ENCODE peak calls at places on chromosomes 6 and 20, in four cellular contexts. One of them, this sample, is unnamed. For H3K36me3, the result is how much of the 10 kb centered on the place peaks cover.

GRCh38 chr20:19275038-19275629 is 62.7 kb downstream of the SLC24A3 start:
- DNase-seq in brain microvascular endothelial cell: no peak
- DNase-seq in fibroblast of lung: no peak
- DNase-seq in psoas muscle: no peak
- DNase-seq in this sample: no peak

GRCh38 chr20:40470313-40471260 is 218.4 kb downstream of the MAFB start:
- DNase-seq in brain microvascular endothelial cell: no peak
- DNase-seq in fibroblast of lung: no peak
- DNase-seq in psoas muscle: peak
- DNase-seq in this sample: peak

GRCh38 chr6:147911686-147912085 is 403.2 kb downstream of the SAMD5 start:
- DNase-seq in brain microvascular endothelial cell: no peak
- DNase-seq in fibroblast of lung: no peak
- DNase-seq in psoas muscle: no peak
- DNase-seq in this sample: no peak

GRCh38 chr6:30555428-30556005 is 772 bp downstream of the GNL1 start:
- DNase-seq in brain microvascular endothelial cell: peak
- DNase-seq in fibroblast of lung: peak
- DNase-seq in psoas muscle: peak
- DNase-seq in this sample: peak

GRCh38 chr6:32607988-32608298 is 18.3 kb upstream of the HLA-DRB1 start:
- DNase-seq in brain microvascular endothelial cell: no peak
- DNase-seq in fibroblast of lung: no peak
- DNase-seq in psoas muscle: no peak
- DNase-seq in this sample: no peak

GRCh38 chr6:140041571-140042332 is 667.3 kb upstream of the CITED2 start:
- DNase-seq in brain microvascular endothelial cell: no peak
- DNase-seq in fibroblast of lung: no peak
- DNase-seq in psoas muscle: no peak
- DNase-seq in this sample: no peak

GRCh38 chr6:138923561-138923960 is 64.5 kb downstream of the REPS1 start:
- DNase-seq in brain microvascular endothelial cell: no peak
- DNase-seq in fibroblast of lung: no peak
- DNase-seq in psoas muscle: no peak
- DNase-seq in this sample: no peak

GRCh38 chr20:5080384-5080877 is 39.3 kb downstream of the PCNA start:
- DNase-seq in brain microvascular endothelial cell: no peak
- DNase-seq in fibroblast of lung: peak
- DNase-seq in psoas muscle: peak
- DNase-seq in this sample: no peak

GRCh38 chr6:14744212-14744556 is 501.7 kb upstream of the JARID2 start:
- DNase-seq in brain microvascular endothelial cell: no peak
- DNase-seq in fibroblast of lung: no peak
- DNase-seq in psoas muscle: no peak
- DNase-seq in this sample: no peak

GRCh38 chr6:36670271-36670670 is 8.2 kb upstream of the CDKN1A start:
- DNase-seq in brain microvascular endothelial cell: no peak
- DNase-seq in fibroblast of lung: no peak
- DNase-seq in psoas muscle: no peak
- DNase-seq in this sample: no peak

GRCh38 chr20:13786143-13786828 is 1.5 kb downstream of the NDUFAF5 start:
- DNase-seq in brain microvascular endothelial cell: no peak
- DNase-seq in fibroblast of lung: no peak
- DNase-seq in psoas muscle: no peak
- DNase-seq in this sample: no peak
- H3K36me3 ChIP-seq in brain microvascular endothelial cell: under half
- H3K36me3 ChIP-seq in fibroblast of lung: under half
- H3K36me3 ChIP-seq in psoas muscle: half or more
- H3K36me3 ChIP-seq in this sample: under half

GRCh38 chr20:36919715-36920333 is 31.7 kb downstream of the SAMHD1 start:
- DNase-seq in brain microvascular endothelial cell: peak
- DNase-seq in fibroblast of lung: peak
- DNase-seq in psoas muscle: no peak
- DNase-seq in this sample: peak
- H3K36me3 ChIP-seq in brain microvascular endothelial cell: under half
- H3K36me3 ChIP-seq in fibroblast of lung: under half
- H3K36me3 ChIP-seq in psoas muscle: half or more
- H3K36me3 ChIP-seq in this sample: under half

DNA sequence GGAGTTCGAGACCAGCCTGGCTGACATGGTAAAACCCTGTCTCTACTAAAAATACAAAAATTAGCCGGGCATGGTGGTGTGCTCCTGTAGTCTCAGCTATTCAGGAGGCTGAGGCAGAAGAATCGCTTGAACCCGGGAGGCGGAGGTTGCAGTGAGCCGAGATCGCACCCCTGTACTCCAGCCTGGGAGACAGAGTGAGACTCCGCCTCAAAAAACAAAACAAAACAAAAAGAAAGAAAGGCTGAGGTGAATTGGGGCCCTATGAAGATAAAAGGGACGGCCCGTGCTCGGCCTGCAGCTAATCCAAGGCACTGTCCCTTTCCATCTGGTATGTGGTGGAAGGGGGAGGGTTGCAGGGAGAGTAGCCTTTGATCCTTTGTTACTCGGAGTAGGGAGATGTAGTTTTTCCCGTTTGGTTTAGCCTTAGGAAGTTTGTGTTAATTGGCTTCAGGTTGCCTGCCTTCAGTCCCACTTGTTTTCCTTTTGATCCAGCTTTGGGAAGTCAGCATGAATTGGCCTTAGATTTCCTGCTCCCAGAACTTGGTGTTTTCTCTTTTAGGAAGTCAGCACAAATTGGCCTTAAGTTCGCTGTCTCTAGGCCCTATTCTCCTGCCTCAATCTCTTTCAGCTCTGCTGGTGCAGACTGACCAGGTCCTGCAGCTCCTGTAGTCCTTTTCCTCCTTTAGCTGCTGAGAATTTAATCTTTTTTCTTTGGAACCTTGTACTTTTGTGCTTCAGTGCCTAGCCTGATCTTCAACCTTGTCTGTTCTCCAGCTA is 36.1 kb upstream of the PAQR8 start:
- DNase-seq in brain microvascular endothelial cell: no peak
- DNase-seq in fibroblast of lung: no peak
- DNase-seq in psoas muscle: no peak
- DNase-seq in this sample: peak
- H3K36me3 ChIP-seq in brain microvascular endothelial cell: under half
- H3K36me3 ChIP-seq in fibroblast of lung: under half
- H3K36me3 ChIP-seq in psoas muscle: under half
- H3K36me3 ChIP-seq in this sample: under half

GRCh38 chr6:135217663-135218062 is 36.6 kb downstream of the MYB start:
- DNase-seq in brain microvascular endothelial cell: no peak
- DNase-seq in fibroblast of lung: no peak
- DNase-seq in psoas muscle: no peak
- DNase-seq in this sample: no peak
- H3K36me3 ChIP-seq in brain microvascular endothelial cell: under half
- H3K36me3 ChIP-seq in fibroblast of lung: under half
- H3K36me3 ChIP-seq in psoas muscle: under half
- H3K36me3 ChIP-seq in this sample: under half

GRCh38 chr20:38326309-38326708 is 20.0 kb upstream of the LBP start:
- DNase-seq in brain microvascular endothelial cell: no peak
- DNase-seq in fibroblast of lung: no peak
- DNase-seq in psoas muscle: no peak
- DNase-seq in this sample: no peak

GRCh38 chr20:38325167-38325566 is 21.1 kb upstream of the LBP start:
- DNase-seq in brain microvascular endothelial cell: no peak
- DNase-seq in fibroblast of lung: no peak
- DNase-seq in psoas muscle: no peak
- DNase-seq in this sample: no peak

GRCh38 chr20:38324159-38324558 is 20.2 kb downstream of the BPI start:
- DNase-seq in brain microvascular endothelial cell: no peak
- DNase-seq in fibroblast of lung: no peak
- DNase-seq in psoas muscle: no peak
- DNase-seq in this sample: no peak

GRCh38 chr20:38321959-38322598 is 18.1 kb downstream of the BPI start:
- DNase-seq in brain microvascular endothelial cell: peak
- DNase-seq in fibroblast of lung: peak
- DNase-seq in psoas muscle: no peak
- DNase-seq in this sample: peak

GRCh38 chr20:38325905-38326304 is 20.4 kb upstream of the LBP start:
- DNase-seq in brain microvascular endothelial cell: no peak
- DNase-seq in fibroblast of lung: no peak
- DNase-seq in psoas muscle: no peak
- DNase-seq in this sample: no peak
- H3K36me3 ChIP-seq in brain microvascular endothelial cell: under half
- H3K36me3 ChIP-seq in fibroblast of lung: under half
- H3K36me3 ChIP-seq in psoas muscle: under half
- H3K36me3 ChIP-seq in this sample: under half

This sample was measured in H7.